ENCODE peak calls at places on chromosomes 12 and 14, in nine cellular contexts. O is KBM-7; H is SW 1271; M is SJCRH30; A is activated naive CD4-positive, alpha-beta T cell treated with anti-CD3 and anti-CD28 coated beads for 36 hours; F is EH; Y is suprapubic skin; R is epithelial cell of esophagus; Q is activated CD8-positive, alpha-beta memory T cell treated with anti-CD3 and anti-CD28 coated beads for 24 hours. V is an unnamed sample.

GRCh38 chr12:76152161-76152807 is 67.8 kb upstream of the NAP1L1 start:
- DNase-seq in O (peak; percentile 63), H (no peak), M (no peak), A (peak; percentile 14), F (no peak), Y (no peak), R (no peak), Q (no peak), V (no peak)

GRCh38 chr14:34425095-34425851 is 36.8 kb downstream of the SPTSSA start:
- DNase-seq in O (no peak), H (no peak), M (no peak), A (no peak), F (no peak), Y (no peak), R (peak; percentile 7), Q (no peak), V (no peak)

GRCh38 chr12:39235990-39236767 is 206.7 kb downstream of the KIF21A start:
- DNase-seq in O (no peak), H (no peak), M (peak; percentile 32), A (no peak), F (no peak), Y (no peak), R (peak; percentile 77), Q (no peak), V (peak; percentile 75)

GRCh38 chr12:102169922-102170698 is 27.5 kb downstream of the PMCH start:
- DNase-seq in O (peak; percentile 15), H (peak; percentile 4), M (peak; percentile 34), A (peak; percentile 30), F (peak; percentile 49), Y (no peak), R (peak; percentile 54), Q (no peak), V (peak; percentile 45)

GRCh38 chr14:36515896-36516718 is 3.9 kb downstream of the NKX2-1 start:
- DNase-seq in O (no peak), H (no peak), M (no peak), A (no peak), F (no peak), Y (no peak), R (no peak), Q (no peak), V (no peak)

GRCh38 chr14:64807588-64807987 is 72.1 kb downstream of the SPTB start:
- DNase-seq in O (no peak), H (no peak), M (no peak), A (no peak), F (peak; percentile 17), Y (no peak), R (no peak), Q (no peak), V (no peak)

GRCh38 chr12:130044991-130045621 is 117.2 kb upstream of the FZD10 start:
- DNase-seq in O (no peak), H (no peak), M (no peak), A (no peak), F (no peak), Y (no peak), R (no peak), Q (no peak), V (no peak)

GRCh38 chr12:48197549-48197966 is 5.5 kb downstream of the OR10AD1 start:
- DNase-seq in O (peak; percentile 32), H (peak; percentile 71), M (no peak), A (peak; percentile 39), F (peak; percentile 35), Y (no peak), R (peak; percentile 45), Q (no peak), V (no peak)

GRCh38 chr12:11705010-11705409 is 55.5 kb downstream of the ETV6 start:
- DNase-seq in O (no peak), H (no peak), M (no peak), A (no peak), F (peak; percentile 90), Y (no peak), R (peak; percentile 95), Q (no peak), V (peak; percentile 88)

GRCh38 chr14:55942826-55943225 is 175.4 kb upstream of the PELI2 start:
- DNase-seq in O (no peak), H (no peak), M (no peak), A (no peak), F (no peak), Y (no peak), R (no peak), Q (no peak), V (no peak)

GRCh38 chr12:47722926-47723631 is 2.2 kb downstream of the ENDOU start:
- DNase-seq in O (no peak), H (no peak), M (no peak), A (no peak), F (no peak), Y (no peak), R (peak; percentile 72), Q (no peak), V (no peak)

GRCh38 chr12:63066782-63067181 is 84.2 kb downstream of the AVPR1A start:
- DNase-seq in O (peak; percentile 5), H (no peak), M (no peak), A (no peak), F (no peak), Y (no peak), R (no peak), Q (no peak), V (no peak)

GRCh38 chr12:120327593-120327992 is at the start of gene PLA2G1B:
- DNase-seq in O (no peak), H (no peak), M (no peak), A (no peak), F (no peak), Y (no peak), R (no peak), Q (no peak), V (no peak)

GRCh38 chr12:56337753-56338221 is 897 bp upstream of the IL23A start:
- DNase-seq in O (no peak), H (no peak), M (no peak), A (peak; percentile 13), F (no peak), Y (no peak), R (peak; percentile 27), Q (no peak), V (peak; percentile 29)

GRCh38 chr14:84036863-84037262 is 1493.1 kb upstream of the FLRT2 start:
- DNase-seq in O (no peak), H (peak; percentile 85), M (peak; percentile 24), A (no peak), F (no peak), Y (no peak), R (peak; percentile 1), Q (no peak), V (peak; percentile 51)

GRCh38 chr12:121767525-121768016 is 25.9 kb downstream of the RHOF start:
- DNase-seq in O (no peak), H (no peak), M (no peak), A (no peak), F (peak; percentile 78), Y (no peak), R (no peak), Q (no peak), V (peak; percentile 70)

GRCh38 chr12:88310666-88311065 is 168.6 kb downstream of the TMTC3 start:
- DNase-seq in O (no peak), H (no peak), M (no peak), A (no peak), F (peak; percentile 25), Y (no peak), R (peak; percentile 13), Q (no peak), V (no peak)

GRCh38 chr12:32176606-32177005 is 70.0 kb downstream of the BICD1 start:
- DNase-seq in O (no peak), H (no peak), M (no peak), A (no peak), F (no peak), Y (no peak), R (no peak), Q (no peak), V (no peak)

GRCh38 chr12:14207946-14208612 is 157.4 kb upstream of the ATF7IP start:
- DNase-seq in O (no peak), H (no peak), M (no peak), A (no peak), F (no peak), Y (no peak), R (peak; percentile 77), Q (no peak), V (no peak)

GRCh38 chr12:45357547-45358417 is 141.9 kb downstream of the ANO6 start:
- DNase-seq in O (no peak), H (no peak), M (no peak), A (no peak), F (peak; percentile 23), Y (no peak), R (no peak), Q (no peak), V (peak; percentile 42)

GRCh38 chr12:27246774-27247173 is 2.7 kb downstream of the STK38L start:
- DNase-seq in O (no peak), H (no peak), M (no peak), A (no peak), F (no peak), Y (no peak), R (peak; percentile 58), Q (no peak), V (peak; percentile 18)

GRCh38 chr14:59161571-59162175 is 26.8 kb upstream of the DAAM1 start:
- DNase-seq in O (no peak), H (no peak), M (peak; percentile 95), A (peak; percentile 9), F (peak; percentile 42), Y (no peak), R (peak; percentile 67), Q (no peak), V (peak; percentile 69)

GRCh38 chr14:75941030-75941429 is 40.8 kb downstream of the TGFB3 start:
- DNase-seq in O (no peak), H (no peak), M (peak; percentile 87), A (no peak), F (peak; percentile 11), Y (no peak), R (no peak), Q (no peak), V (no peak)

GRCh38 chr12:130220361-130220760 is 58.1 kb downstream of the FZD10 start:
- DNase-seq in O (no peak), H (no peak), M (no peak), A (no peak), F (no peak), Y (no peak), R (no peak), Q (no peak), V (no peak)

GRCh38 chr12:88424791-88425730 is 155.2 kb downstream of the KITLG start:
- DNase-seq in O (no peak), H (no peak), M (no peak), A (no peak), F (no peak), Y (no peak), R (no peak), Q (no peak), V (no peak)

GRCh38 chr12:94930772-94931171 is 72.7 kb downstream of the NDUFA12 start:
- DNase-seq in O (no peak), H (no peak), M (no peak), A (no peak), F (no peak), Y (no peak), R (no peak), Q (no peak), V (no peak)

GRCh38 chr12:86574143-86574542 is 318.0 kb upstream of the MGAT4C start:
- DNase-seq in O (no peak), H (no peak), M (no peak), A (no peak), F (no peak), Y (no peak), R (no peak), Q (no peak), V (no peak)

GRCh38 chr12:57899010-57899662 is 42.2 kb upstream of the ATP23 start:
- DNase-seq in O (no peak), H (no peak), M (no peak), A (peak; percentile 95), F (peak; percentile 78), Y (no peak), R (peak; percentile 82), Q (peak; percentile 90), V (peak; percentile 45)

GRCh38 chr12:48712209-48712608 is 4.3 kb downstream of the CCNT1 start:
- DNase-seq in O (no peak), H (no peak), M (no peak), A (no peak), F (no peak), Y (no peak), R (no peak), Q (no peak), V (no peak)

GRCh38 chr12:52847335-52848102 is 1.3 kb downstream of the KRT78 start:
- DNase-seq in O (no peak), H (no peak), M (no peak), A (no peak), F (peak; percentile 20), Y (peak; percentile 62), R (peak; percentile 71), Q (no peak), V (no peak)

GRCh38 chr14:73762375-73762822 is 48.2 kb upstream of the PNMA1 start:
- DNase-seq in O (peak; percentile 42), H (no peak), M (no peak), A (peak; percentile 66), F (no peak), Y (no peak), R (no peak), Q (no peak), V (peak; percentile 72)

V was measured in fibroblast of villous mesenchyme.